ENCODE peak calls at places on chromosomes 16 and 17, in six cellular contexts. A is choroid plexus epithelial cell; G is NCI-H1092; R is stimulated activated CD8-positive, alpha-beta memory T cell treated with anti-CD3 and anti-CD28 coated beads, Interleukin-7, amount 100 ng/mL, for 1 hour; T is uterus; P is left cardiac atrium. O is an unnamed sample.

GRCh38 chr17:66397486-66397885 is 95.1 kb downstream of the PRKCA start:
- DNase-seq in P (no peak), A (no peak), T (no peak), G (no peak), R (no peak), O (no peak)

GRCh38 chr16:29790949-29791844 is 646 bp downstream of the KIF22 start:
- DNase-seq in A (peak), R (no peak), P (peak), T (no peak), G (no peak), O (no peak)

GRCh38 chr17:40031706-40032105 is 16.5 kb downstream of the CSF3 start:
- DNase-seq in A (no peak), G (no peak), R (no peak), T (no peak), P (no peak), O (no peak)

GRCh38 chr16:75000481-75001081 is 1.8 kb downstream of the ZNRF1 start:
- DNase-seq in G (no peak), T (no peak), P (peak), A (peak), R (no peak), O (no peak)

GRCh38 chr16:23374721-23375120 is 72.6 kb downstream of the SCNN1B start:
- DNase-seq in R (no peak), A (no peak), T (no peak), G (no peak), P (no peak), O (no peak)

GRCh38 chr16:74724820-74725549 is 24.3 kb upstream of the MLKL start:
- DNase-seq in P (no peak), G (no peak), A (peak), R (no peak), T (no peak), O (no peak)

GRCh38 chr17:56206351-56206750 is 53.1 kb downstream of the ANKFN1 start:
- DNase-seq in A (no peak), P (no peak), G (no peak), R (no peak), T (no peak), O (no peak)

GRCh38 chr16:89685916-89686315 is 573 bp upstream of the CDK10 start:
- DNase-seq in T (no peak), R (no peak), P (peak), A (no peak), G (no peak), O (no peak)

GRCh38 chr16:30740364-30741251 is 7.6 kb upstream of the PHKG2 start:
- DNase-seq in R (no peak), P (peak), G (no peak), T (peak), A (peak), O (no peak)

GRCh38 chr16:10610499-10611184 is 30.2 kb upstream of the EMP2 start:
- DNase-seq in A (no peak), G (no peak), R (no peak), P (no peak), T (no peak), O (no peak)

GRCh38 chr17:68036304-68037147 is 991 bp downstream of the KPNA2 start:
- DNase-seq in G (no peak), R (no peak), P (no peak), A (peak), T (no peak), O (no peak)

GRCh38 chr17:18258356-18259038 is at the start of gene FLII:
- DNase-seq in R (peak), P (peak), T (peak), G (no peak), A (peak), O (peak)

GRCh38 chr17:81523139-81524062 is 4.8 kb upstream of the FSCN2 start:
- DNase-seq in R (no peak), A (peak), G (peak), P (peak), T (no peak), O (no peak)

GRCh38 chr17:3907483-3908216 is 8.6 kb downstream of the P2RX1 start:
- DNase-seq in P (no peak), G (no peak), R (no peak), A (no peak), T (no peak), O (no peak)

GRCh38 chr16:1348441-1348840 is 3.2 kb downstream of the TSR3 start:
- DNase-seq in G (no peak), P (no peak), A (no peak), T (no peak), R (no peak), O (no peak)

GRCh38 chr16:10987361-10988163 is 43.2 kb downstream of the CLEC16A start:
- DNase-seq in G (no peak), P (no peak), A (no peak), R (no peak), T (no peak), O (no peak)

GRCh38 chr17:46773676-46774075 is 44.8 kb downstream of the WNT3 start:
- DNase-seq in G (no peak), T (no peak), A (no peak), R (no peak), P (no peak), O (no peak)

GRCh38 chr17:38538906-38539305 is 66.8 kb downstream of the SRCIN1 start:
- DNase-seq in A (no peak), T (no peak), R (no peak), G (peak), P (no peak), O (no peak)

GRCh38 chr16:31327675-31328225 is 27.2 kb upstream of the ITGAX start:
- DNase-seq in R (no peak), P (no peak), G (no peak), A (no peak), T (no peak), O (no peak)

GRCh38 chr17:77644981-77645380 is 313.5 kb upstream of the TNRC6C start:
- DNase-seq in R (peak), G (no peak), P (no peak), T (no peak), A (no peak), O (peak)

GRCh38 chr17:19946921-19947320 is 30.7 kb downstream of the AKAP10 start:
- DNase-seq in T (no peak), P (no peak), G (no peak), A (no peak), R (no peak), O (no peak)

GRCh38 chr17:28381141-28381825 is 9.8 kb downstream of the SARM1 start:
- DNase-seq in T (no peak), G (no peak), R (no peak), A (peak), P (no peak), O (no peak)

O was measured in activated effector memory CD4-positive, alpha-beta T cell treated with Interleukin-2 at 50 U/mL for 16 hours.